ENCODE peak calls at places on chromosome 7, in ten cellular contexts. X is stimulated activated CD8-positive, alpha-beta memory T cell treated with anti-CD3 and anti-CD28 coated beads, Interleukin-2, amount 100 ng/mL, for 48 hours; B is T follicular helper cell; C is Right ventricle myocardium superior; I is fibroblast of mammary gland; P is H54; G is fibroblast of the conjunctiva; J is NCI-H1436; N is nucleus accumbens; E is AG04450. W is an unnamed sample.

GRCh38 chr7:38374507-38374906 is 101.1 kb upstream of the TARP start:
- DNase-seq in X (no peak), B (peak; percentile 38), C (no peak), I (peak; percentile 52), P (peak; percentile 37), G (peak; percentile 20), J (no peak), N (no peak), E (no peak), W (no peak)

GRCh38 chr7:45663167-45663921 is 89.2 kb downstream of the ADCY1 start:
- DNase-seq in X (peak; percentile 14), B (no peak), C (peak; percentile 49), I (peak; percentile 27), P (peak; percentile 72), G (no peak), J (no peak), N (peak; percentile 22), E (no peak), W (no peak)

GRCh38 chr7:13467111-13467547 is 522.3 kb downstream of the ETV1 start:
- DNase-seq in X (no peak), B (no peak), C (no peak), I (no peak), P (no peak), G (no peak), J (peak; percentile 56), N (no peak), E (no peak), W (no peak)

GRCh38 chr7:148211641-148212040 is 378.9 kb upstream of the C7orf33 start:
- DNase-seq in X (no peak), B (no peak), C (no peak), I (no peak), P (no peak), G (no peak), J (no peak), N (no peak), E (no peak), W (no peak)

GRCh38 chr7:194257-194995 is 2.1 kb downstream of the FAM20C start:
- DNase-seq in X (no peak), B (no peak), C (no peak), I (no peak), P (peak; percentile 78), G (no peak), J (no peak), N (no peak), E (no peak), W (peak; percentile 79)

GRCh38 chr7:27171636-27172387 is 2.3 kb downstream of the HOXA10 start:
- DNase-seq in X (no peak), B (no peak), C (no peak), I (peak; percentile 41), P (no peak), G (no peak), J (peak; percentile 34), N (no peak), E (no peak), W (peak; percentile 30)

GRCh38 chr7:85829817-85830432 is 643.1 kb upstream of the SEMA3D start:
- DNase-seq in X (no peak), B (no peak), C (no peak), I (peak; percentile 51), P (no peak), G (peak; percentile 30), J (no peak), N (no peak), E (no peak), W (no peak)

GRCh38 chr7:37732880-37733279 is 49.3 kb downstream of the GPR141 start:
- DNase-seq in X (no peak), B (no peak), C (no peak), I (no peak), P (no peak), G (no peak), J (no peak), N (no peak), E (no peak), W (no peak)

GRCh38 chr7:81158189-81158588 is 239.3 kb upstream of the SEMA3C start:
- DNase-seq in X (no peak), B (no peak), C (no peak), I (no peak), P (no peak), G (no peak), J (no peak), N (no peak), E (no peak), W (no peak)